ENCODE peak calls at places on chromosomes 2 and 18, in five cellular contexts. Y is ascending aorta, O is endothelial cell, K is B cell, E is PC-3. T is an unnamed sample.

GRCh38 chr2:206159346-206160123 is at the start of the genes EEF1B2 and NDUFS1:
- DNase-seq in Y (peak; percentile 86), O (peak; percentile 96), K (peak; percentile 89), E (peak; percentile 99), T (peak; percentile 92)

GRCh38 chr2:28750316-28751101 is 1.1 kb upstream of the PPP1CB start:
- DNase-seq in Y (no peak), O (no peak), K (no peak), E (no peak), T (no peak)

GRCh38 chr18:10386956-10387355 is 67.5 kb upstream of the APCDD1 start:
- DNase-seq in Y (no peak), O (no peak), K (no peak), E (no peak), T (no peak)

GRCh38 chr2:207136872-207137271 is 28.9 kb downstream of the KLF7 start:
- DNase-seq in Y (no peak), O (no peak), K (no peak), E (no peak), T (no peak)

GRCh38 chr18:9017170-9017899 is 85.2 kb upstream of the NDUFV2 start:
- DNase-seq in Y (peak; percentile 58), O (no peak), K (peak; percentile 48), E (peak; percentile 97), T (peak; percentile 17)

GRCh38 chr2:216691210-216691741 is 4.1 kb downstream of the IGFBP5 start:
- DNase-seq in Y (no peak), O (no peak), K (no peak), E (peak; percentile 47), T (no peak)

GRCh38 chr2:219453691-219454131 is 19.1 kb downstream of the SPEG start:
- DNase-seq in Y (peak; percentile 96), O (no peak), K (no peak), E (peak; percentile 78), T (no peak)

GRCh38 chr18:74905245-74905644 is 303.7 kb downstream of the PTGR3 start:
- DNase-seq in Y (no peak), O (no peak), K (no peak), E (no peak), T (no peak)

GRCh38 chr2:21362101-21362500 is 238.3 kb downstream of the TDRD15 start:
- DNase-seq in Y (no peak), O (no peak), K (no peak), E (no peak), T (no peak)

GRCh38 chr2:28000287-28000686 is 109.8 kb downstream of the BABAM2 start:
- DNase-seq in Y (no peak), O (no peak), K (no peak), E (no peak), T (no peak)

GRCh38 chr2:204731996-204732395 is 186.7 kb downstream of the PARD3B start:
- DNase-seq in Y (no peak), O (no peak), K (no peak), E (no peak), T (no peak)

GRCh38 chr2:201751566-201751965 is 29.2 kb downstream of the ALS2 start:
- DNase-seq in Y (no peak), O (no peak), K (no peak), E (no peak), T (no peak)

GRCh38 chr2:95384854-95385569 is 17.5 kb upstream of the FAHD2A start:
- DNase-seq in Y (no peak), O (no peak), K (no peak), E (no peak), T (no peak)

GRCh38 chr2:195445639-195446038 is 211.4 kb upstream of the SLC39A10 start:
- DNase-seq in Y (no peak), O (no peak), K (no peak), E (no peak), T (no peak)

GRCh38 chr18:966095-967036 is 61.7 kb downstream of the ADCYAP1 start:
- DNase-seq in Y (no peak), O (no peak), K (no peak), E (no peak), T (no peak)

GRCh38 chr18:46046126-46046525 is 25.9 kb downstream of the PSTPIP2 start:
- DNase-seq in Y (no peak), O (no peak), K (no peak), E (no peak), T (no peak)

GRCh38 chr2:8678731-8679566 is 2.9 kb upstream of the ID2 start:
- DNase-seq in Y (peak; percentile 75), O (peak; percentile 93), K (peak; percentile 83), E (peak; percentile 95), T (no peak)

GRCh38 chr2:195251221-195251620 is 405.8 kb upstream of the SLC39A10 start:
- DNase-seq in Y (no peak), O (no peak), K (no peak), E (no peak), T (no peak)

GRCh38 chr2:160199683-160200389 is at the start of gene ITGB6:
- DNase-seq in Y (no peak), O (no peak), K (no peak), E (no peak), T (no peak)

GRCh38 chr18:45284174-45284573 is 331.1 kb upstream of the SLC14A2 start:
- DNase-seq in Y (no peak), O (no peak), K (no peak), E (no peak), T (no peak)

GRCh38 chr2:74177697-74178096 is 982 bp downstream of the MOB1A start:
- DNase-seq in Y (no peak), O (no peak), K (no peak), E (no peak), T (no peak)

GRCh38 chr2:129176375-129176774 is 803.1 kb upstream of the RAB6C start:
- DNase-seq in Y (no peak), O (no peak), K (no peak), E (no peak), T (no peak)

GRCh38 chr2:188684795-188685194 is 289.4 kb upstream of the COL3A1 start:
- DNase-seq in Y (no peak), O (no peak), K (no peak), E (no peak), T (no peak)

GRCh38 chr2:182870227-182870626 is 3.8 kb upstream of the FRZB start:
- DNase-seq in Y (no peak), O (peak; percentile 49), K (no peak), E (peak; percentile 38), T (no peak)

GRCh38 chr2:178413472-178414265 is 37.3 kb downstream of the PRKRA start:
- DNase-seq in Y (peak; percentile 31), O (peak; percentile 76), K (peak; percentile 70), E (peak; percentile 71), T (peak; percentile 55)

GRCh38 chr2:174610243-174610995 is 12.8 kb upstream of the WIPF1 start:
- DNase-seq in Y (no peak), O (no peak), K (no peak), E (no peak), T (no peak)

GRCh38 chr18:58097127-58097906 is 53.3 kb downstream of the NEDD4L start:
- DNase-seq in Y (no peak), O (no peak), K (no peak), E (no peak), T (no peak)

GRCh38 chr18:36724591-36725001 is 104.2 kb downstream of the TPGS2 start:
- DNase-seq in Y (no peak), O (no peak), K (no peak), E (no peak), T (no peak)

GRCh38 chr2:162294949-162295348 is 23.5 kb downstream of the IFIH1 start:
- DNase-seq in Y (no peak), O (no peak), K (no peak), E (no peak), T (no peak)

GRCh38 chr2:158686166-158686792 is 108.8 kb upstream of the DAPL1 start:
- DNase-seq in Y (no peak), O (no peak), K (no peak), E (no peak), T (no peak)

DNA sequence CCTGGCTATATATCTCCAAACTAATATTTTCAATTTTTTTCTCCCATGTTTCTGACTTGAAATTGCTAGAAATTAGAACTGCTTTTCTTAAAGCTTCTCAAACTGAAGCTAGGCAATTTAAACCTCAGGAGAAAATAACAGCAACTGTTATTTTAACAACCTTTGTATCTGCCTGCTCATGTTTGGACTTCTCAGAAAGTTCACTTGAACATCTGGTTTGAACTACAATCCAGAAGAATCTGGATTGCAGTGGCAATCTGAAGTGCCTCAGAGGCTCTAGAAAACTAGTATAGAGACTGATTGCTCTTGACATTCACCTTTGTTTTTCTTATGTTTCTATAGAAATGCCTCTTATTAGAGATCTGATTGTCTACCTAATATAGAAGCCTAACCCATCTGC is 64.1 kb downstream of the STAT4 start:
- DNase-seq in Y (no peak), O (no peak), K (no peak), E (no peak), T (no peak)
- TF ChIP-seq CTCF in Y (no peak), O (no peak), K (no peak), E (no peak), T (no peak)

DNA sequence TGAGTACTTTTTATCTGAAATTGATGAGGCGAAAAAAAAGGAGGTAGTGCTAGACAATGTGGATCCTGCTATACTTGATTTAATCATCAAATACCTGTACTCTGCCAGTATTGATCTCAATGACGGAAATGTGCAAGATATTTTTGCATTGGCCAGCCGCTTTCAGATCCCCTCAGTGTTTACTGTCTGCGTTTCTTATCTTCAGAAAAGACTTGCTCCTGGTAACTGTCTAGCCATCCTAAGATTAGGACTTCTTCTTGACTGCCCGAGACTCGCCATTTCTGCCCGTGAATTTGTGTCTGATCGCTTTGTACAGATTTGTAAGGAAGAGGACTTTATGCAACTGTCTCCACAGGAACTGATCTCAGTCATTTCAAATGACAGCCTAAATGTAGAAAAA is 453 bp downstream of the KLHL41 start:
- DNase-seq in Y (no peak), O (no peak), K (no peak), E (no peak), T (no peak)
- TF ChIP-seq CTCF in Y (no peak), O (no peak), K (no peak), E (no peak), T (no peak)

DNA sequence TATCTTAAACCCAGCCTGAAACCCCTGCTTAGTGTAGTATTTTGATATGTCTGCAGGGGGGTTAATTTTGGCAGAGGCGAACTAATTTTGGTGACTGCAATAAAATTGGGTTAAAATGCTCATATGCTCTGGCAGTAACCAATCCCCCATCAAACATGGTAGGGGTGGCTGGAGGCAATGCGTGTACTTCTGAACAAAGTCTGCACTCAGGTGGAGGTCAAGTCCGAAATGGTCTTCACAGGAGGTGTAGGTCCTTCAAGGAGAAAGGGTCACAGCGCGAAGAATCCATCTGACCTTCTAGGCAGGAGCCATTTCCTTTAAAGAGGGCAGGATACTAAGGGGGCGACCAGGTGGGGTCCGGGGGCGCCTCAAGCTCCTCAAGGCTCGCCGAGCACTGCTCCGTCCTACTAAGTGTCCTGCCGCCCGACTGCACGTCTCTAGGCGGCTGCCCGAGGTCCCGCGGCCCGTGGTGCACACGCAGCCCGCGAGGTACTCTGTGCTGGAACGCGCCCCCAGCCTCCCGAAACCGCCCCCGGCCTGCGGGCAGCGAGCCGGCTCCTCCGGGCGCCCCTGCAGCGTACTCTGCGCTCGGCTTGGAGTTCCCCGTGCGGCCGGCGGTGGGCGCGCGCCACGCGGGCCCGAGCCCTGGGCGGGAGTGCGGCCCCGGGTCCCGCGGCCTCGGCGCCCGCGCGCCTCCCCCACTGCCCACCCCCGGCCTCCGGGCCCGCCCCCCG is 1.7 kb upstream of the LDLRAD4 start:
- DNase-seq in Y (no peak), O (peak; percentile 68), K (peak; percentile 81), E (no peak), T (no peak)
- TF ChIP-seq CTCF in Y (peak; percentile 41), O (peak; percentile 11), K (no peak), E (no peak), T (no peak)

GRCh38 chr18:3994061-3994687 is 460.9 kb downstream of the DLGAP1 start:
- DNase-seq in Y (no peak), O (no peak), K (no peak), E (no peak), T (no peak)

GRCh38 chr18:3998698-3999333 is 456.3 kb downstream of the DLGAP1 start:
- DNase-seq in Y (no peak), O (peak; percentile 18), K (no peak), E (peak; percentile 61), T (no peak)

GRCh38 chr18:3995476-3996102 is 459.5 kb downstream of the DLGAP1 start:
- DNase-seq in Y (no peak), O (peak; percentile 51), K (no peak), E (peak; percentile 69), T (no peak)
- TF ChIP-seq CTCF in Y (peak; percentile 82), O (peak; percentile 94), K (peak; percentile 84), E (peak; percentile 85), T (peak; percentile 51)

T was measured in esophagus squamous epithelium.